ENCODE peak calls at places on chromosome 12, in nine cellular contexts. One of them, this sample, is unnamed.

GRCh38 chr12:125287155-125287847 is 222.1 kb downstream of the AACS start:
- DNase-seq in dorsolateral prefrontal cortex: no peak
- DNase-seq in CD8-positive, alpha-beta memory T cell: no peak
- DNase-seq in keratinocyte: no peak
- DNase-seq in Peyer's patch: no peak
- DNase-seq in AG04450: no peak
- DNase-seq in mesenchymal stem cell: no peak
- DNase-seq in hepatocyte: no peak
- DNase-seq in fibroblast of lung: no peak
- DNase-seq in this sample: no peak

GRCh38 chr12:45989277-45989856 is 1.0 kb downstream of the SCAF11 start:
- DNase-seq in dorsolateral prefrontal cortex: peak; percentile 70
- DNase-seq in AG04450: no peak
- DNase-seq in hepatocyte: no peak
- DNase-seq in Peyer's patch: no peak
- DNase-seq in fibroblast of lung: peak; percentile 14
- DNase-seq in mesenchymal stem cell: no peak
- DNase-seq in keratinocyte: no peak
- DNase-seq in CD8-positive, alpha-beta memory T cell: no peak
- DNase-seq in this sample: no peak

GRCh38 chr12:104220931-104221330 is 5.4 kb downstream of the TXNRD1 start:
- DNase-seq in AG04450: no peak
- DNase-seq in keratinocyte: no peak
- DNase-seq in mesenchymal stem cell: no peak
- DNase-seq in CD8-positive, alpha-beta memory T cell: no peak
- DNase-seq in dorsolateral prefrontal cortex: no peak
- DNase-seq in Peyer's patch: no peak
- DNase-seq in fibroblast of lung: no peak
- DNase-seq in hepatocyte: no peak
- DNase-seq in this sample: no peak

GRCh38 chr12:5163661-5164060 is 120.0 kb downstream of the KCNA5 start:
- DNase-seq in fibroblast of lung: no peak
- DNase-seq in dorsolateral prefrontal cortex: no peak
- DNase-seq in AG04450: no peak
- DNase-seq in mesenchymal stem cell: no peak
- DNase-seq in Peyer's patch: no peak
- DNase-seq in keratinocyte: no peak
- DNase-seq in CD8-positive, alpha-beta memory T cell: no peak
- DNase-seq in hepatocyte: no peak
- DNase-seq in this sample: no peak

GRCh38 chr12:130031571-130032189 is 127.9 kb upstream of the TMEM132D start:
- DNase-seq in CD8-positive, alpha-beta memory T cell: no peak
- DNase-seq in keratinocyte: peak; percentile 45
- DNase-seq in dorsolateral prefrontal cortex: peak; percentile 39
- DNase-seq in mesenchymal stem cell: peak; percentile 3
- DNase-seq in AG04450: no peak
- DNase-seq in fibroblast of lung: no peak
- DNase-seq in hepatocyte: peak; percentile 71
- DNase-seq in Peyer's patch: peak; percentile 73
- DNase-seq in this sample: peak; percentile 49

GRCh38 chr12:124622764-124623163 is 55.4 kb upstream of the NCOR2 start:
- DNase-seq in hepatocyte: no peak
- DNase-seq in AG04450: no peak
- DNase-seq in mesenchymal stem cell: no peak
- DNase-seq in keratinocyte: no peak
- DNase-seq in dorsolateral prefrontal cortex: no peak
- DNase-seq in CD8-positive, alpha-beta memory T cell: no peak
- DNase-seq in Peyer's patch: no peak
- DNase-seq in fibroblast of lung: no peak
- DNase-seq in this sample: no peak

GRCh38 chr12:57237952-57238853 is 8.7 kb downstream of the SHMT2 start:
- DNase-seq in dorsolateral prefrontal cortex: no peak
- DNase-seq in hepatocyte: no peak
- DNase-seq in Peyer's patch: no peak
- DNase-seq in fibroblast of lung: peak; percentile 23
- DNase-seq in AG04450: no peak
- DNase-seq in CD8-positive, alpha-beta memory T cell: no peak
- DNase-seq in keratinocyte: no peak
- DNase-seq in mesenchymal stem cell: peak; percentile 38
- DNase-seq in this sample: no peak

GRCh38 chr12:130916251-130916911 is 37.3 kb upstream of the ADGRD1 start:
- DNase-seq in keratinocyte: no peak
- DNase-seq in hepatocyte: peak; percentile 81
- DNase-seq in mesenchymal stem cell: peak; percentile 44
- DNase-seq in CD8-positive, alpha-beta memory T cell: no peak
- DNase-seq in fibroblast of lung: peak; percentile 74
- DNase-seq in Peyer's patch: peak; percentile 62
- DNase-seq in AG04450: no peak
- DNase-seq in dorsolateral prefrontal cortex: peak; percentile 49
- DNase-seq in this sample: peak; percentile 6

GRCh38 chr12:29039013-29039412 is 110.1 kb upstream of the FAR2 start:
- DNase-seq in mesenchymal stem cell: peak; percentile 95
- DNase-seq in Peyer's patch: no peak
- DNase-seq in CD8-positive, alpha-beta memory T cell: no peak
- DNase-seq in fibroblast of lung: peak; percentile 96
- DNase-seq in keratinocyte: no peak
- DNase-seq in AG04450: peak; percentile 60
- DNase-seq in dorsolateral prefrontal cortex: no peak
- DNase-seq in hepatocyte: peak; percentile 62
- DNase-seq in this sample: peak; percentile 81

GRCh38 chr12:69679119-69679518 is 20.0 kb downstream of the BEST3 start:
- DNase-seq in keratinocyte: peak; percentile 4
- DNase-seq in dorsolateral prefrontal cortex: no peak
- DNase-seq in CD8-positive, alpha-beta memory T cell: no peak
- DNase-seq in AG04450: no peak
- DNase-seq in mesenchymal stem cell: no peak
- DNase-seq in fibroblast of lung: peak; percentile 36
- DNase-seq in hepatocyte: no peak
- DNase-seq in Peyer's patch: no peak
- DNase-seq in this sample: peak; percentile 37

GRCh38 chr12:51222461-51222860 is 4.6 kb upstream of the POU6F1 start:
- DNase-seq in fibroblast of lung: peak; percentile 34
- DNase-seq in AG04450: no peak
- DNase-seq in keratinocyte: no peak
- DNase-seq in dorsolateral prefrontal cortex: no peak
- DNase-seq in Peyer's patch: no peak
- DNase-seq in mesenchymal stem cell: no peak
- DNase-seq in hepatocyte: no peak
- DNase-seq in CD8-positive, alpha-beta memory T cell: no peak
- DNase-seq in this sample: no peak

GRCh38 chr12:113912761-113913295 is 53.3 kb downstream of the RBM19 start:
- DNase-seq in fibroblast of lung: peak; percentile 78
- DNase-seq in keratinocyte: peak; percentile 36
- DNase-seq in Peyer's patch: peak; percentile 77
- DNase-seq in dorsolateral prefrontal cortex: peak; percentile 80
- DNase-seq in mesenchymal stem cell: peak; percentile 73
- DNase-seq in hepatocyte: peak; percentile 85
- DNase-seq in AG04450: peak; percentile 51
- DNase-seq in CD8-positive, alpha-beta memory T cell: peak; percentile 10
- DNase-seq in this sample: peak; percentile 76

DNA sequence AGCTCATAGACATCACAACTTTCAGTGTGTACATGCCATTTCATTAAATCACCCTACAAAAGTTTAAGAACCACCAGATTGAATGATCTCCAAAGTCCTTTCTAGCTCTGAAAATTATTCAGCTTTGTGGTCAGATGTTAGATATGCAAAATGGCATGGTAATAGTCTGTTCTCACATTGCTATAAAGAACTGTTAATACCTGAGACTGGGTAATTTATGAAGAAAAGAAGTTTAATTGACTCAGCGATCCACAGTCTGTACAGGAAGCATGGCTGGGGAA is 94.6 kb upstream of the PWP1 start:
- DNase-seq in AG04450: no peak
- DNase-seq in fibroblast of lung: no peak
- DNase-seq in hepatocyte: no peak
- DNase-seq in mesenchymal stem cell: no peak
- DNase-seq in dorsolateral prefrontal cortex: no peak
- DNase-seq in CD8-positive, alpha-beta memory T cell: no peak
- DNase-seq in keratinocyte: no peak
- DNase-seq in Peyer's patch: no peak
- DNase-seq in this sample: no peak
- H3K27ac ChIP-seq in AG04450: no peak overlapping the region
- H3K27ac ChIP-seq in fibroblast of lung: no peak overlapping the region
- H3K27ac ChIP-seq in hepatocyte: no peak overlapping the region
- H3K27ac ChIP-seq in mesenchymal stem cell: no peak overlapping the region
- H3K27ac ChIP-seq in dorsolateral prefrontal cortex: no peak overlapping the region
- H3K27ac ChIP-seq in CD8-positive, alpha-beta memory T cell: no peak overlapping the region
- H3K27ac ChIP-seq in keratinocyte: no peak overlapping the region
- H3K27ac ChIP-seq in Peyer's patch: no peak overlapping the region
- H3K27ac ChIP-seq in this sample: no peak overlapping the region

GRCh38 chr12:68521848-68522502 is 88.7 kb upstream of the RAP1B start:
- DNase-seq in fibroblast of lung: no peak
- DNase-seq in keratinocyte: no peak
- DNase-seq in dorsolateral prefrontal cortex: no peak
- DNase-seq in Peyer's patch: no peak
- DNase-seq in AG04450: no peak
- DNase-seq in hepatocyte: no peak
- DNase-seq in CD8-positive, alpha-beta memory T cell: no peak
- DNase-seq in mesenchymal stem cell: no peak
- DNase-seq in this sample: peak; percentile 6
- H3K27ac ChIP-seq in fibroblast of lung: peak overlapping the region; percentile 68
- H3K27ac ChIP-seq in keratinocyte: peak overlapping the region; percentile 22
- H3K27ac ChIP-seq in dorsolateral prefrontal cortex: no peak overlapping the region
- H3K27ac ChIP-seq in Peyer's patch: no peak overlapping the region
- H3K27ac ChIP-seq in AG04450: peak overlapping the region; percentile 62
- H3K27ac ChIP-seq in hepatocyte: peak overlapping the region; percentile 26
- H3K27ac ChIP-seq in CD8-positive, alpha-beta memory T cell: no peak overlapping the region
- H3K27ac ChIP-seq in mesenchymal stem cell: peak overlapping the region; percentile 85
- H3K27ac ChIP-seq in this sample: peak overlapping the region; percentile 98

GRCh38 chr12:120544691-120545090 is 10.5 kb downstream of the RNF10 start:
- DNase-seq in CD8-positive, alpha-beta memory T cell: no peak
- DNase-seq in hepatocyte: no peak
- DNase-seq in fibroblast of lung: no peak
- DNase-seq in AG04450: no peak
- DNase-seq in Peyer's patch: no peak
- DNase-seq in dorsolateral prefrontal cortex: no peak
- DNase-seq in mesenchymal stem cell: no peak
- DNase-seq in keratinocyte: no peak
- DNase-seq in this sample: no peak
- H3K27ac ChIP-seq in CD8-positive, alpha-beta memory T cell: no peak overlapping the region
- H3K27ac ChIP-seq in hepatocyte: no peak overlapping the region
- H3K27ac ChIP-seq in fibroblast of lung: no peak overlapping the region
- H3K27ac ChIP-seq in AG04450: no peak overlapping the region
- H3K27ac ChIP-seq in Peyer's patch: no peak overlapping the region
- H3K27ac ChIP-seq in dorsolateral prefrontal cortex: no peak overlapping the region
- H3K27ac ChIP-seq in mesenchymal stem cell: no peak overlapping the region
- H3K27ac ChIP-seq in keratinocyte: no peak overlapping the region
- H3K27ac ChIP-seq in this sample: no peak overlapping the region

DNA sequence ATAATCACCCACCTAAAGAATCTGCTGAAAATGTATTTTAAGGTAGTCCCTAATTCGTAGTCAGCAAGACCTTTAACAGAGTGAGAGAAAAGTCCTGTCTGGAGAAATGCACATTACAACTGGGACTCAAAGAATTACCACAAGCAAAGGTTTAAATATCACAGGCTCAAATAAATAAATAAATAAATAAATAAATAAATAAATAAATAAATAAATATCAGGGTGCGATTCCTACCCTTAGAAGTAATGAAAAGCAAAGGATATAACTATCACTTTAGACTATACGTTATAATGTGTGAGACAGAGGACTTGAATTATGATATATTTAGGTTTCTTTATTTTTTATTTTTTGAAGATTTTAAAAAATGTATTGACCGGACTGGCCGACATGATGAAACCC is 522.5 kb upstream of the ATXN7L3B start:
- DNase-seq in AG04450: no peak
- DNase-seq in mesenchymal stem cell: no peak
- DNase-seq in keratinocyte: no peak
- DNase-seq in CD8-positive, alpha-beta memory T cell: no peak
- DNase-seq in fibroblast of lung: no peak
- DNase-seq in Peyer's patch: no peak
- DNase-seq in hepatocyte: no peak
- DNase-seq in dorsolateral prefrontal cortex: no peak
- DNase-seq in this sample: no peak
- H3K27ac ChIP-seq in AG04450: no peak overlapping the region
- H3K27ac ChIP-seq in mesenchymal stem cell: no peak overlapping the region
- H3K27ac ChIP-seq in keratinocyte: no peak overlapping the region
- H3K27ac ChIP-seq in CD8-positive, alpha-beta memory T cell: no peak overlapping the region
- H3K27ac ChIP-seq in fibroblast of lung: no peak overlapping the region
- H3K27ac ChIP-seq in Peyer's patch: no peak overlapping the region
- H3K27ac ChIP-seq in hepatocyte: no peak overlapping the region
- H3K27ac ChIP-seq in dorsolateral prefrontal cortex: no peak overlapping the region
- H3K27ac ChIP-seq in this sample: no peak overlapping the region

GRCh38 chr12:575948-576612 is 87.2 kb downstream of the NINJ2 start:
- DNase-seq in Peyer's patch: peak; percentile 89
- DNase-seq in hepatocyte: peak; percentile 86
- DNase-seq in mesenchymal stem cell: peak; percentile 55
- DNase-seq in fibroblast of lung: peak; percentile 65
- DNase-seq in AG04450: no peak
- DNase-seq in dorsolateral prefrontal cortex: peak; percentile 71
- DNase-seq in keratinocyte: no peak
- DNase-seq in CD8-positive, alpha-beta memory T cell: peak; percentile 77
- DNase-seq in this sample: peak; percentile 28
- H3K27ac ChIP-seq in Peyer's patch: no peak overlapping the region
- H3K27ac ChIP-seq in hepatocyte: peak overlapping the region; percentile 75
- H3K27ac ChIP-seq in mesenchymal stem cell: no peak overlapping the region
- H3K27ac ChIP-seq in fibroblast of lung: no peak overlapping the region
- H3K27ac ChIP-seq in AG04450: no peak overlapping the region
- H3K27ac ChIP-seq in dorsolateral prefrontal cortex: peak overlapping the region; percentile 67
- H3K27ac ChIP-seq in keratinocyte: peak overlapping the region; percentile 83
- H3K27ac ChIP-seq in CD8-positive, alpha-beta memory T cell: no peak overlapping the region
- H3K27ac ChIP-seq in this sample: no peak overlapping the region

GRCh38 chr12:89945123-89945522 is 236.5 kb upstream of the ATP2B1 start:
- DNase-seq in keratinocyte: no peak
- DNase-seq in fibroblast of lung: no peak
- DNase-seq in Peyer's patch: no peak
- DNase-seq in AG04450: no peak
- DNase-seq in CD8-positive, alpha-beta memory T cell: no peak
- DNase-seq in mesenchymal stem cell: no peak
- DNase-seq in dorsolateral prefrontal cortex: no peak
- DNase-seq in hepatocyte: no peak
- DNase-seq in this sample: no peak

GRCh38 chr12:89948266-89949175 is 239.9 kb upstream of the ATP2B1 start:
- DNase-seq in CD8-positive, alpha-beta memory T cell: no peak
- DNase-seq in dorsolateral prefrontal cortex: no peak
- DNase-seq in Peyer's patch: no peak
- DNase-seq in hepatocyte: no peak
- DNase-seq in keratinocyte: no peak
- DNase-seq in fibroblast of lung: no peak
- DNase-seq in mesenchymal stem cell: no peak
- DNase-seq in AG04450: no peak
- DNase-seq in this sample: no peak

GRCh38 chr12:89949457-89950195 is 241.0 kb upstream of the ATP2B1 start:
- DNase-seq in AG04450: no peak
- DNase-seq in dorsolateral prefrontal cortex: no peak
- DNase-seq in keratinocyte: no peak
- DNase-seq in mesenchymal stem cell: peak; percentile 94
- DNase-seq in Peyer's patch: peak; percentile 66
- DNase-seq in CD8-positive, alpha-beta memory T cell: peak; percentile 88
- DNase-seq in fibroblast of lung: peak; percentile 74
- DNase-seq in hepatocyte: peak; percentile 66
- DNase-seq in this sample: peak; percentile 76

GRCh38 chr12:89946518-89946917 is 237.9 kb upstream of the ATP2B1 start:
- DNase-seq in dorsolateral prefrontal cortex: no peak
- DNase-seq in AG04450: no peak
- DNase-seq in CD8-positive, alpha-beta memory T cell: no peak
- DNase-seq in fibroblast of lung: no peak
- DNase-seq in mesenchymal stem cell: no peak
- DNase-seq in keratinocyte: no peak
- DNase-seq in Peyer's patch: no peak
- DNase-seq in hepatocyte: no peak
- DNase-seq in this sample: no peak

GRCh38 chr12:89947437-89948265 is 239.0 kb upstream of the ATP2B1 start:
- DNase-seq in keratinocyte: no peak
- DNase-seq in dorsolateral prefrontal cortex: no peak
- DNase-seq in Peyer's patch: no peak
- DNase-seq in mesenchymal stem cell: peak; percentile 96
- DNase-seq in fibroblast of lung: peak; percentile 96
- DNase-seq in CD8-positive, alpha-beta memory T cell: no peak
- DNase-seq in AG04450: peak; percentile 78
- DNase-seq in hepatocyte: peak; percentile 77
- DNase-seq in this sample: peak; percentile 81
- H3K27ac ChIP-seq in keratinocyte: peak overlapping the region; percentile 88
- H3K27ac ChIP-seq in dorsolateral prefrontal cortex: no peak overlapping the region
- H3K27ac ChIP-seq in Peyer's patch: peak overlapping the region; percentile 80
- H3K27ac ChIP-seq in mesenchymal stem cell: peak overlapping the region; percentile 68
- H3K27ac ChIP-seq in fibroblast of lung: peak overlapping the region; percentile 69
- H3K27ac ChIP-seq in CD8-positive, alpha-beta memory T cell: no peak overlapping the region
- H3K27ac ChIP-seq in AG04450: peak overlapping the region; percentile 85
- H3K27ac ChIP-seq in hepatocyte: peak overlapping the region; percentile 86
- H3K27ac ChIP-seq in this sample: peak overlapping the region; percentile 88

This sample was measured in brain microvascular endothelial cell.